ENCODE peak calls at places on chromosomes 6 and 20, in six cellular contexts. P is skeletal muscle cell, I is MM.1S, Z is fibroblast of pulmonary artery, Y is spleen, C is brain microvascular endothelial cell. V is an unnamed sample.

GRCh38 chr20:1830240-1830639 is 65.0 kb upstream of the SIRPA start:
- DNase-seq in P (peak; percentile 93), I (no peak), C (peak; percentile 97), Y (no peak), Z (peak; percentile 93), V (no peak)

GRCh38 chr6:39850897-39851296 is 58.7 kb downstream of the DAAM2 start:
- DNase-seq in C (no peak), P (no peak), I (peak; percentile 34), Y (no peak), Z (peak; percentile 20), V (peak; percentile 56)

GRCh38 chr6:54920628-54921027 is 74.1 kb downstream of the FAM83B start:
- DNase-seq in P (no peak), C (no peak), I (no peak), Z (peak; percentile 29), Y (no peak), V (no peak)

GRCh38 chr6:83867043-83867442 is 7.6 kb downstream of the CYB5R4 start:
- DNase-seq in P (no peak), Z (no peak), Y (no peak), C (no peak), I (no peak), V (no peak)

GRCh38 chr6:117592983-117593759 is 9.1 kb downstream of the GOPC start:
- DNase-seq in Z (no peak), P (no peak), C (no peak), Y (no peak), I (no peak), V (no peak)

GRCh38 chr6:131917318-131917717 is 33.9 kb downstream of the CCN2 start:
- DNase-seq in P (no peak), I (peak; percentile 81), C (peak; percentile 20), Y (no peak), Z (no peak), V (peak; percentile 41)

GRCh38 chr6:33609444-33610034 is 11.6 kb upstream of the ITPR3 start:
- DNase-seq in Z (peak; percentile 56), C (peak; percentile 20), P (no peak), I (no peak), Y (no peak), V (no peak)

GRCh38 chr6:118784641-118785164 is 109.2 kb upstream of the ASF1A start:
- DNase-seq in P (no peak), Y (no peak), C (no peak), Z (peak; percentile 20), I (no peak), V (no peak)

GRCh38 chr6:47485491-47486135 is 8.0 kb downstream of the CD2AP start:
- DNase-seq in P (no peak), C (no peak), Y (no peak), Z (no peak), I (no peak), V (no peak)

GRCh38 chr6:46078294-46078693 is 51.5 kb upstream of the ENPP4 start:
- DNase-seq in Y (no peak), C (no peak), I (no peak), Z (no peak), P (no peak), V (no peak)

GRCh38 chr20:47417245-47418060 is 61.0 kb upstream of the ZMYND8 start:
- DNase-seq in P (no peak), Y (no peak), Z (no peak), C (no peak), I (no peak), V (no peak)

GRCh38 chr20:57663681-57664451 is 43.6 kb upstream of the ZBP1 start:
- DNase-seq in I (no peak), P (no peak), Y (peak; percentile 71), C (no peak), Z (no peak), V (no peak)

GRCh38 chr20:49054032-49054643 is 8.0 kb downstream of the CSE1L start:
- DNase-seq in C (peak; percentile 12), I (no peak), Z (no peak), P (no peak), Y (no peak), V (no peak)

GRCh38 chr6:23563329-23563728 is 562.7 kb upstream of the NRSN1 start:
- DNase-seq in P (no peak), Z (no peak), I (no peak), C (no peak), Y (no peak), V (no peak)

GRCh38 chr6:408599-409102 is 17.1 kb downstream of the IRF4 start:
- DNase-seq in Z (peak; percentile 41), P (no peak), Y (no peak), I (no peak), C (peak; percentile 52), V (no peak)

GRCh38 chr6:159203304-159204005 is 34.3 kb downstream of the FNDC1 start:
- DNase-seq in C (peak; percentile 89), Y (no peak), Z (peak; percentile 95), I (no peak), P (peak; percentile 78), V (no peak)

GRCh38 chr20:34215711-34216381 is 25.4 kb upstream of the ASIP start:
- DNase-seq in Y (peak; percentile 89), Z (peak; percentile 57), C (peak; percentile 51), I (peak; percentile 94), P (peak; percentile 23), V (no peak)

GRCh38 chr6:36464233-36464632 is 21.4 kb downstream of the KCTD20 start:
- DNase-seq in I (no peak), Z (no peak), Y (no peak), P (no peak), C (no peak), V (no peak)

GRCh38 chr20:58094698-58095097 is 133.8 kb downstream of the ANKRD60 start:
- DNase-seq in Z (no peak), C (no peak), I (no peak), Y (no peak), P (no peak), V (no peak)

GRCh38 chr20:58595167-58595566 is 55.9 kb upstream of the STX16 start:
- DNase-seq in Y (no peak), C (no peak), Z (no peak), I (no peak), P (no peak), V (no peak)

GRCh38 chr6:109767961-109768360 is 76.9 kb downstream of the FIG4 start:
- DNase-seq in Y (no peak), Z (peak; percentile 25), I (no peak), C (no peak), P (no peak), V (no peak)

GRCh38 chr20:53708129-53708968 is 114.7 kb upstream of the ZNF217 start:
- DNase-seq in C (peak; percentile 29), Z (no peak), P (peak; percentile 80), I (peak; percentile 72), Y (no peak), V (peak; percentile 99)

GRCh38 chr6:43250992-43251373 is 7.7 kb downstream of the TTBK1 start:
- DNase-seq in Z (no peak), Y (no peak), P (no peak), I (no peak), C (peak; percentile 10), V (no peak)

GRCh38 chr6:43247115-43247999 is 4.1 kb downstream of the TTBK1 start:
- DNase-seq in Y (peak; percentile 97), Z (peak; percentile 31), C (peak; percentile 20), I (peak; percentile 84), P (no peak), V (peak; percentile 66)

GRCh38 chr6:43248791-43249190 is 5.5 kb downstream of the TTBK1 start:
- DNase-seq in Z (no peak), C (no peak), I (no peak), P (no peak), Y (no peak), V (no peak)

GRCh38 chr6:43246301-43247114 is 3.2 kb downstream of the TTBK1 start:
- DNase-seq in Z (no peak), Y (peak; percentile 82), P (no peak), C (no peak), I (peak; percentile 65), V (no peak)

GRCh38 chr6:43248107-43248506 is 4.8 kb downstream of the TTBK1 start:
- DNase-seq in P (no peak), Z (no peak), I (no peak), Y (peak; percentile 41), C (no peak), V (no peak)
- H3K4me3 ChIP-seq in P (no peak overlapping the region), Z (no peak overlapping the region), I (peak overlapping the region; percentile 86), Y (peak overlapping the region; percentile 75), C (no peak overlapping the region), V (no peak overlapping the region)

GRCh38 chr6:149963462-149964242 is at the start of gene ULBP1:
- DNase-seq in I (peak; percentile 27), Y (peak; percentile 91), P (peak; percentile 81), Z (peak; percentile 84), C (peak; percentile 62), V (peak; percentile 87)
- H3K4me3 ChIP-seq in I (peak within 1 kb of the TSS; percentile 57), Y (peak within 1 kb of the TSS; percentile 62), P (peak within 1 kb of the TSS; percentile 62), Z (peak within 1 kb of the TSS; percentile 51), C (peak within 1 kb of the TSS; percentile 49), V (peak within 1 kb of the TSS; percentile 75)

GRCh38 chr6:163354085-163354484 is 60.4 kb upstream of the QKI start:
- DNase-seq in I (no peak), Y (no peak), P (no peak), C (peak; percentile 67), Z (peak; percentile 75), V (no peak)

GRCh38 chr6:163356743-163357142 is 57.8 kb upstream of the QKI start:
- DNase-seq in Z (no peak), C (no peak), P (no peak), Y (no peak), I (no peak), V (no peak)

GRCh38 chr6:163355471-163355991 is 59.0 kb upstream of the QKI start:
- DNase-seq in Y (peak; percentile 85), I (no peak), P (peak; percentile 51), C (peak; percentile 82), Z (peak; percentile 82), V (no peak)

GRCh38 chr6:163356324-163356723 is 58.2 kb upstream of the QKI start:
- DNase-seq in Z (peak; percentile 81), Y (no peak), P (peak; percentile 60), I (no peak), C (peak; percentile 80), V (no peak)

DNA sequence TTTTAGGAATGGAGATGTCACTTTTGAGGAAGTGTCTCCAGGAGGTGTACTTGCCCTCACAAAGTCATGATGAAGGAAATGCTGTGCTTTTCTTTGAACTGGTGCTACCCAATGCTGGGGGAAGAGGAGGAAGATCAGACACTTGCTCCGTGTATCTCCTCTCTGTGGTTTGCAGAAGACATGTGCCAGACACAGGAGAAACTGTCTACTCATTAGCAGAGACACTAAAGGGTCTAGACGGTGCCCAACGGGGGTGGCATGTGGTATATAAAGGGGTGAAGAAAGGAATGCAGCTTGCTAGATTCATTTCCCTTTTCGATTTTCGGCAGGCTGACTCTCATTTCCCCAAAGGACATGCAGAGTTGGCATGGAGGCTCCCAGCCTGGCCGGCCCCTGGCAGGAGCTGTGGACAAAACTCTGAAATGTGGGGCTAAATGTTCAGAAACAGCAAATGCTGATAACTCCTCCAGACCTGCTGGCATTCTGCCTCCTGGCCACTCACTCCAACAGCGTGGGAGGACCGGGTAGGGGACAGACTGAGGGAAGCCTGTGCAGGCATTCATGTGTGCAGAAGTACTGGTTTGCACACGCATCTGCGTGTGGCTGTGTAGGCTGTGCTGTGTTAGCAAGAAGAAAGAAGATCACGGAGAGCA is 59.6 kb upstream of the QKI start:
- DNase-seq in P (no peak), C (peak; percentile 34), Z (peak; percentile 72), Y (no peak), I (no peak), V (no peak)
- H3K4me3 ChIP-seq in P (no peak overlapping the region), C (peak overlapping the region; percentile 5), Z (peak overlapping the region; percentile 17), Y (no peak overlapping the region), I (no peak overlapping the region), V (no peak overlapping the region)

DNA sequence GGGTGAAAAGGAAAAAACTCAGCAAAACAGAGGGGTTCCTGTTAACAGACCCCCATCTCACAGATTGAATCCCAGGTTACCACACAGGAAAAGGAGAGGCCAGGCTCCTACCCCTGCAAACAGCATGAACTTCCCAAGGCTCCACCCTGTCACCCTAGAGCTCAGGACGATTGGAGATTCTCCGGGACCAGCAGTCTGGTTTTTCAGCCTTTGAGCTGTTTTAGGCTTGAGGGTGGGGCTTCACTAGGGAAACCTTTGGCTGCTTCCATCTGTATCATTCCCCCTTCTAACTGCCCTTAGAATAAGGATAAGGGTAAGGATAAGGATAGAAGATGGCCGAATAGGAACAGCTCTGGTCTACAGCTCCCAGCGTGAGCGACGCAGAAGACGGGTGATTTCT is 16.0 kb downstream of the C6orf58 start:
- DNase-seq in P (no peak), Y (no peak), Z (no peak), I (no peak), C (no peak), V (no peak)
- H3K4me3 ChIP-seq in P (no peak overlapping the region), Y (no peak overlapping the region), Z (no peak overlapping the region), I (no peak overlapping the region), C (no peak overlapping the region), V (no peak overlapping the region)

V was measured in Jurkat, Clone E6-1.